ENCODE peak calls at places on chromosomes 16 and 17, in four cellular contexts. T, F, G and C are unnamed samples.
A peak's percentile ranks its signal among the peaks of the same experiment; 100 is the strongest.

GRCh38 chr17:64358261-64358788 is 32.3 kb downstream of the PECAM1 start:
- DNase-seq in T (no peak), G (no peak), F (no peak), C (no peak)

GRCh38 chr16:84514874-84515835 is 10.7 kb upstream of the MEAK7 start:
- DNase-seq in F (no peak), T (no peak), G (no peak), C (no peak)

GRCh38 chr16:50507397-50507796 is 40.8 kb upstream of the NKD1 start:
- DNase-seq in G (no peak), T (no peak), F (no peak), C (no peak)

GRCh38 chr17:83057793-83058477 is 21.5 kb upstream of the METRNL start:
- DNase-seq in G (no peak), T (peak; percentile 3), F (no peak), C (no peak)

GRCh38 chr16:87803385-87803784 is 37.6 kb upstream of the KLHDC4 start:
- DNase-seq in T (no peak), G (no peak), F (no peak), C (no peak)

GRCh38 chr16:57462978-57463362 is 491 bp downstream of the POLR2C start:
- DNase-seq in F (no peak), G (no peak), T (no peak), C (no peak)

GRCh38 chr16:84617068-84617630 is 729 bp downstream of the COTL1 start:
- DNase-seq in T (no peak), F (no peak), G (no peak), C (no peak)

GRCh38 chr16:8796469-8797363 is 723 bp downstream of the TMEM186 start:
- DNase-seq in F (no peak), G (no peak), T (no peak), C (no peak)

GRCh38 chr17:27793168-27793905 is 7.0 kb downstream of the NOS2 start:
- DNase-seq in F (peak; percentile 44), G (no peak), T (no peak), C (no peak)

GRCh38 chr17:57574040-57574513 is 171.0 kb downstream of the CCDC182 start:
- DNase-seq in T (peak; percentile 49), G (peak; percentile 62), F (no peak), C (no peak)

GRCh38 chr17:35743911-35744328 is 9.1 kb downstream of the GAS2L2 start:
- DNase-seq in F (peak; percentile 68), G (peak; percentile 36), T (no peak), C (no peak)

GRCh38 chr16:77394699-77395098 is 40.1 kb downstream of the ADAMTS18 start:
- DNase-seq in F (no peak), T (no peak), G (no peak), C (no peak)

GRCh38 chr17:32487460-32488176 is 825 bp downstream of the CDK5R1 start:
- DNase-seq in G (no peak), F (peak; percentile 44), T (no peak), C (no peak)

GRCh38 chr17:72266099-72266852 is 145.5 kb downstream of the SOX9 start:
- DNase-seq in F (no peak), T (no peak), G (no peak), C (no peak)

GRCh38 chr16:68074850-68075249 is 10.3 kb upstream of the NFATC3 start:
- DNase-seq in T (no peak), G (no peak), F (no peak), C (no peak)

GRCh38 chr16:79505344-79505743 is 95.2 kb downstream of the MAF start:
- DNase-seq in T (peak; percentile 32), G (no peak), F (no peak), C (no peak)

GRCh38 chr16:27219161-27219560 is 15.8 kb downstream of the KDM8 start:
- DNase-seq in T (no peak), G (no peak), F (no peak), C (no peak)

GRCh38 chr16:3140603-3141427 is 6.0 kb downstream of the ZNF213 start:
- DNase-seq in G (no peak), F (no peak), T (no peak), C (no peak)

GRCh38 chr16:14399397-14400284 is 230.4 kb downstream of the PARN start:
- DNase-seq in T (peak; percentile 56), G (peak; percentile 67), F (no peak), C (no peak)

GRCh38 chr16:57041182-57042156 is 50.9 kb upstream of the CPNE2 start:
- DNase-seq in T (no peak), G (no peak), F (no peak), C (no peak)

GRCh38 chr17:78206298-78206697 is 7.8 kb upstream of the BIRC5 start:
- DNase-seq in F (peak; percentile 44), T (no peak), G (no peak), C (no peak)

GRCh38 chr17:77323413-77324171 is 182.8 kb downstream of the SEC14L1 start:
- DNase-seq in T (no peak), G (peak; percentile 25), F (no peak), C (no peak)

GRCh38 chr16:28140788-28141618 is 70.8 kb downstream of the XPO6 start:
- DNase-seq in T (no peak), F (no peak), G (no peak), C (no peak)

GRCh38 chr17:7045492-7046126 is 1.7 kb upstream of the SLC16A11 start:
- DNase-seq in G (peak; percentile 82), T (peak; percentile 74), F (peak; percentile 74), C (no peak)

GRCh38 chr17:69441179-69441578 is 26.7 kb downstream of the MAP2K6 start:
- DNase-seq in T (no peak), F (no peak), G (no peak), C (no peak)

GRCh38 chr16:77841275-77841640 is 52.9 kb downstream of the VAT1L start:
- DNase-seq in F (no peak), T (no peak), G (no peak), C (no peak)

GRCh38 chr17:81641825-81642489 is 5.0 kb downstream of the TSPAN10 start:
- DNase-seq in F (peak; percentile 31), G (peak; percentile 83), T (no peak), C (no peak)

GRCh38 chr16:2752850-2753522 is 548 bp downstream of the SRRM2 start:
- DNase-seq in G (peak; percentile 67), T (peak; percentile 67), F (peak; percentile 88), C (no peak)

GRCh38 chr16:29876578-29877249 is 13.7 kb upstream of the CDIPT start:
- DNase-seq in T (no peak), F (peak; percentile 39), G (no peak), C (no peak)

DNA sequence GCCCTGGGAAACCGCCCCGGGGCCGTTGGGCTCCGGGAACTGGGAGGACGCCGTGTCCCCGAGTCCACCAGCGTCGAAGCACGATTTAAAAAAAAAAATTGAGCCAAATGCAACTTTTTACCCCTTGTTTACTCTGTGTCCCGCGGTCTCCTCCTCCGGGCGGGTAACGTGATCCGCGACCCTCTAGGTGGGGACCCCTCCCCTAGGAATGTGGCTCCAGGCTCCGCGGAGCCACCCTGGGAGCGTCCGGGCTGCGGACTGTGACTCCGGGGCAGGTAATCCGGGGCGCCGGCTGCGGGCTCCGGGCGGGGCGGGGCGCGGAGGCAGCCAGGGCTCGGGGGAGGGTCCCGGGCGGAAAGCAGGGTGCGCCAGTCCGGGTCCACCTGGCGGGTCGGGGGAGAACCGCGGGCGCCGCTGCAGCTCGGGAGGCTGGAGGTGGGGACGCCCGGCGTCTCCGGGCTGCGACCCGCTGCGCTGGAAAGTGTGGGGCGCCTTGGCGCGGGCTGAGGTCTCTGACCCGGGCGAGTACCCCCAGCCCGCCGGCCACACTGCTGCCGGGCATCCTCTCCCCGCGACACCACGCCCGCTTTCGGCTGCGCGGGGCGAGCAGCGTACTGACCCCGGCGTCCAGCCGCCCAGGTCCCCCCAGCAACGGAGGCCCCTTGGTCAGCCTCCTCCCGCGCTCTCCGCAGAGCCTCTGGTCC is 850 bp upstream of the HELZ start:
- DNase-seq in F (peak; percentile 89), G (peak; percentile 22), T (no peak), C (no peak)
- H3K27ac ChIP-seq in F (peak overlapping the region; percentile 94), G (peak overlapping the region; percentile 24), T (peak overlapping the region; percentile 29), C (no peak overlapping the region)

GRCh38 chr16:11658896-11659708 is 9.2 kb upstream of the SNN start:
- DNase-seq in G (no peak), F (no peak), T (no peak), C (no peak)
- H3K4me3 ChIP-seq in G (no peak overlapping the region), F (no peak overlapping the region), T (no peak overlapping the region), C (no peak overlapping the region)

DNA sequence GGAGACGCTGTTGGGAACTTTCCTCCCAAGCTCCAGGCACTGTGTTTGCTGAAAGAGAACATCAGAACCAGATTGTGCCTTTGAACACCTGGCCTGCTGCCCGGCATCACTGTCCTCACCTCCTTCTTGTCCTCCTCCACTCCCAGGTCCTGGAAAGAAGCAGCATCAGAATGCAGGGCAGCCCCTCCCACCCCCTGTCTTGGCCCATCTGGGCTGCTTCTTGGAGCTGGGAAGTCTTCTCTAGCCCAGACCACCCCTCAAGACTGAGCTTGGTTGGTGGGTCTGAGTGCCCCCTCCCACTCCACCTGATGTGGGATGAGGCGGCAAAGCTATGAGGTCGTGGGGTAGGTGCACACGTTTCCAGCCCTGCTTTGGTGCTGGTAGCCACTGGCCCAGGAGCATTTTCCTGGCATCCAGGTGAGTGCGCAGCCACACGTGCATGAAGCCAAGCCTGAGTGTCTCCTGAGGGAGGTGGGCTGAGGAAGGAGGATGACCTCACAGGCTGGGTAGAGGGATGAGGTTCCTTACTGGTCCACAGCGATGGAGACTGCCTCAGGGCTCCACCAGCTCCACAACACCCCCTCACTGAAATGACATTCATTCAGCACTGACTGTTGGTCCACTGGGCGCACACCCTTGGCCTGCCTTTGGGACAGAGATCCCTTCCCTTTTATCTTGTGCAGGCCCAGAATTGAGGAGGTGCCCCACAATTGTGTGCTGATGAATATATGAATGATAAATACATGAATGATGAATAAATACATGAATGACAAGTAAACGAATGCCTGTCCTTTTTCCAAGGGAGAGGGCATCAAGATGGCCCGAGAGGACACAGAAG is 6.0 kb downstream of the CCR7 start:
- DNase-seq in G (no peak), F (no peak), T (no peak), C (no peak)
- H3K27ac ChIP-seq in G (no peak overlapping the region), F (no peak overlapping the region), T (no peak overlapping the region), C (no peak overlapping the region)

GRCh38 chr17:16406742-16407674 is 8.4 kb upstream of the TRPV2 start:
- DNase-seq in T (no peak), F (peak; percentile 83), G (peak; percentile 39), C (no peak)

GRCh38 chr17:16407911-16408588 is 7.3 kb upstream of the TRPV2 start:
- DNase-seq in G (peak; percentile 47), F (no peak), T (peak; percentile 82), C (no peak)
- H3K4me3 ChIP-seq in G (no peak overlapping the region), F (no peak overlapping the region), T (no peak overlapping the region), C (peak overlapping the region; percentile 11)

GRCh38 chr17:5184284-5184683 is 7.4 kb downstream of the ZNF594 start:
- DNase-seq in F (no peak), G (no peak), T (no peak), C (no peak)

GRCh38 chr17:5179003-5179402 is 12.7 kb downstream of the ZNF594 start:
- DNase-seq in F (no peak), G (no peak), T (no peak), C (no peak)

GRCh38 chr17:5183410-5183793 is 8.3 kb downstream of the ZNF594 start:
- DNase-seq in F (no peak), G (no peak), T (no peak), C (no peak)

GRCh38 chr17:5182597-5183409 is 8.9 kb downstream of the ZNF594 start:
- DNase-seq in F (no peak), G (no peak), T (no peak), C (no peak)

GRCh38 chr17:5181509-5182305 is 10.0 kb downstream of the ZNF594 start:
- DNase-seq in G (no peak), F (no peak), T (no peak), C (no peak)
- H3K27ac ChIP-seq in G (no peak overlapping the region), F (no peak overlapping the region), T (no peak overlapping the region), C (no peak overlapping the region)